ENCODE peak calls at places on chromosomes 12 and 14, in nine cellular contexts. One of them, this sample, is unnamed.
A peak's percentile ranks its signal among the peaks of the same experiment; 100 is the strongest.

GRCh38 chr12:89960607-89961394 is 252.2 kb upstream of the ATP2B1 start:
- DNase-seq in fibroblast of pulmonary artery: peak; percentile 36
- DNase-seq in left lung: no peak
- DNase-seq in nephron progenitor cell: no peak
- DNase-seq in WTC11: no peak
- DNase-seq in dorsolateral prefrontal cortex: no peak
- DNase-seq in tibial nerve: no peak
- DNase-seq in endodermal cell: no peak
- DNase-seq in astrocyte of the spinal cord: no peak
- DNase-seq in this sample: no peak

GRCh38 chr12:96445743-96446655 is 43.4 kb upstream of the CFAP54 start:
- DNase-seq in fibroblast of pulmonary artery: peak; percentile 100
- DNase-seq in left lung: no peak
- DNase-seq in nephron progenitor cell: no peak
- DNase-seq in WTC11: no peak
- DNase-seq in dorsolateral prefrontal cortex: no peak
- DNase-seq in tibial nerve: no peak
- DNase-seq in endodermal cell: no peak
- DNase-seq in astrocyte of the spinal cord: peak; percentile 91
- DNase-seq in this sample: no peak

GRCh38 chr14:54627718-54628345 is 60.9 kb downstream of the SAMD4A start:
- DNase-seq in fibroblast of pulmonary artery: peak; percentile 78
- DNase-seq in left lung: no peak
- DNase-seq in nephron progenitor cell: peak; percentile 46
- DNase-seq in WTC11: no peak
- DNase-seq in dorsolateral prefrontal cortex: no peak
- DNase-seq in tibial nerve: peak; percentile 55
- DNase-seq in endodermal cell: no peak
- DNase-seq in astrocyte of the spinal cord: peak; percentile 78
- DNase-seq in this sample: no peak

GRCh38 chr14:63499701-63500250 is 43.4 kb downstream of the PPP2R5E start:
- DNase-seq in fibroblast of pulmonary artery: peak; percentile 80
- DNase-seq in left lung: no peak
- DNase-seq in nephron progenitor cell: no peak
- DNase-seq in WTC11: no peak
- DNase-seq in dorsolateral prefrontal cortex: no peak
- DNase-seq in tibial nerve: peak; percentile 21
- DNase-seq in endodermal cell: no peak
- DNase-seq in astrocyte of the spinal cord: no peak
- DNase-seq in this sample: no peak

GRCh38 chr14:72515779-72516770 is 377.8 kb downstream of the DPF3 start:
- DNase-seq in fibroblast of pulmonary artery: peak; percentile 70
- DNase-seq in left lung: no peak
- DNase-seq in nephron progenitor cell: peak; percentile 59
- DNase-seq in WTC11: no peak
- DNase-seq in dorsolateral prefrontal cortex: no peak
- DNase-seq in tibial nerve: no peak
- DNase-seq in endodermal cell: peak; percentile 61
- DNase-seq in astrocyte of the spinal cord: peak; percentile 64
- DNase-seq in this sample: no peak

GRCh38 chr14:72907886-72908285 is 14.0 kb upstream of the DPF3 start:
- DNase-seq in fibroblast of pulmonary artery: no peak
- DNase-seq in left lung: no peak
- DNase-seq in nephron progenitor cell: no peak
- DNase-seq in WTC11: no peak
- DNase-seq in dorsolateral prefrontal cortex: no peak
- DNase-seq in tibial nerve: no peak
- DNase-seq in endodermal cell: peak; percentile 63
- DNase-seq in astrocyte of the spinal cord: peak; percentile 86
- DNase-seq in this sample: no peak

GRCh38 chr14:99909500-99910064 is 116.4 kb downstream of the EML1 start:
- DNase-seq in fibroblast of pulmonary artery: no peak
- DNase-seq in left lung: no peak
- DNase-seq in nephron progenitor cell: no peak
- DNase-seq in WTC11: no peak
- DNase-seq in dorsolateral prefrontal cortex: no peak
- DNase-seq in tibial nerve: no peak
- DNase-seq in endodermal cell: no peak
- DNase-seq in astrocyte of the spinal cord: no peak
- DNase-seq in this sample: no peak

GRCh38 chr12:87930033-87930432 is 99.2 kb downstream of the C12orf50 start:
- DNase-seq in fibroblast of pulmonary artery: peak; percentile 58
- DNase-seq in left lung: no peak
- DNase-seq in nephron progenitor cell: no peak
- DNase-seq in WTC11: no peak
- DNase-seq in dorsolateral prefrontal cortex: no peak
- DNase-seq in tibial nerve: no peak
- DNase-seq in endodermal cell: no peak
- DNase-seq in astrocyte of the spinal cord: peak; percentile 78
- DNase-seq in this sample: no peak

GRCh38 chr14:105999361-106000028 is 473.1 kb downstream of the TMEM121 start:
- DNase-seq in fibroblast of pulmonary artery: peak; percentile 0
- DNase-seq in left lung: peak; percentile 61
- DNase-seq in nephron progenitor cell: peak; percentile 13
- DNase-seq in WTC11: peak; percentile 16
- DNase-seq in dorsolateral prefrontal cortex: no peak
- DNase-seq in tibial nerve: no peak
- DNase-seq in endodermal cell: peak; percentile 72
- DNase-seq in astrocyte of the spinal cord: no peak
- DNase-seq in this sample: peak; percentile 25
- TF ChIP-seq CTCF in fibroblast of pulmonary artery: no peak
- TF ChIP-seq CTCF in left lung: peak; percentile 13
- TF ChIP-seq CTCF in nephron progenitor cell: no peak
- TF ChIP-seq CTCF in WTC11: no peak
- TF ChIP-seq CTCF in dorsolateral prefrontal cortex: peak; percentile 47
- TF ChIP-seq CTCF in tibial nerve: no peak
- TF ChIP-seq CTCF in endodermal cell: peak; percentile 46
- TF ChIP-seq CTCF in astrocyte of the spinal cord: peak; percentile 27
- TF ChIP-seq CTCF in this sample: no peak

GRCh38 chr14:34873591-34874385 is 1.4 kb downstream of the BAZ1A start:
- DNase-seq in fibroblast of pulmonary artery: peak; percentile 63
- DNase-seq in left lung: peak; percentile 93
- DNase-seq in nephron progenitor cell: peak; percentile 71
- DNase-seq in WTC11: peak; percentile 78
- DNase-seq in dorsolateral prefrontal cortex: peak; percentile 82
- DNase-seq in tibial nerve: peak; percentile 78
- DNase-seq in endodermal cell: peak; percentile 91
- DNase-seq in astrocyte of the spinal cord: peak; percentile 71
- DNase-seq in this sample: peak; percentile 84
- TF ChIP-seq CTCF in fibroblast of pulmonary artery: no peak
- TF ChIP-seq CTCF in left lung: no peak
- TF ChIP-seq CTCF in nephron progenitor cell: no peak
- TF ChIP-seq CTCF in WTC11: no peak
- TF ChIP-seq CTCF in dorsolateral prefrontal cortex: no peak
- TF ChIP-seq CTCF in tibial nerve: no peak
- TF ChIP-seq CTCF in endodermal cell: peak; percentile 11
- TF ChIP-seq CTCF in astrocyte of the spinal cord: no peak
- TF ChIP-seq CTCF in this sample: no peak

DNA sequence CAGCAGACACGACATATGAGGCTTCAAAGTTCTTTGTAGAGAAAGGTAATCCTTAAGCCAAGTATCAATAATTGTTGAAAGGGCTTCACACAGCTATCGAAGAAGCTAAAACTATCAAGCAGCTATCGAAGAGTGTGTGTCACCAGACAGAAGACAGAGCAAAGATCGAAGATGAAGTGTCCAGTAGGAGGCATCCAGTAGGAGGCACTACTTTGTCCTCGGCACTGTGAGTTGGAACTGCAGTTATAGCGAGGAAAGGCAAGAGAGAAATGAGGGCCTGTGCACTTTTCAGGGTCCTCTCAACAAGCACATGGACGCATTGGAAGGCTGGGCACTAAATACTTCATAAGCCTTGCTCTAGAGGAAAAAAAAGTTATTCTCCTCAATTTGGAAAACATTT is 174.3 kb downstream of the CALM1 start:
- DNase-seq in fibroblast of pulmonary artery: no peak
- DNase-seq in left lung: no peak
- DNase-seq in nephron progenitor cell: no peak
- DNase-seq in WTC11: no peak
- DNase-seq in dorsolateral prefrontal cortex: no peak
- DNase-seq in tibial nerve: no peak
- DNase-seq in endodermal cell: no peak
- DNase-seq in astrocyte of the spinal cord: no peak
- DNase-seq in this sample: no peak
- TF ChIP-seq CTCF in fibroblast of pulmonary artery: no peak
- TF ChIP-seq CTCF in left lung: no peak
- TF ChIP-seq CTCF in nephron progenitor cell: no peak
- TF ChIP-seq CTCF in WTC11: no peak
- TF ChIP-seq CTCF in dorsolateral prefrontal cortex: no peak
- TF ChIP-seq CTCF in tibial nerve: no peak
- TF ChIP-seq CTCF in endodermal cell: peak; percentile 49
- TF ChIP-seq CTCF in astrocyte of the spinal cord: no peak
- TF ChIP-seq CTCF in this sample: no peak

GRCh38 chr12:101876861-101877815 is at the start of gene DRAM1:
- DNase-seq in fibroblast of pulmonary artery: peak; percentile 93
- DNase-seq in left lung: peak; percentile 95
- DNase-seq in nephron progenitor cell: peak; percentile 80
- DNase-seq in WTC11: peak; percentile 83
- DNase-seq in dorsolateral prefrontal cortex: peak; percentile 74
- DNase-seq in tibial nerve: peak; percentile 83
- DNase-seq in endodermal cell: peak; percentile 96
- DNase-seq in astrocyte of the spinal cord: peak; percentile 92
- DNase-seq in this sample: peak; percentile 77
- TF ChIP-seq CTCF in fibroblast of pulmonary artery: no peak
- TF ChIP-seq CTCF in left lung: no peak
- TF ChIP-seq CTCF in nephron progenitor cell: no peak
- TF ChIP-seq CTCF in WTC11: no peak
- TF ChIP-seq CTCF in dorsolateral prefrontal cortex: no peak
- TF ChIP-seq CTCF in tibial nerve: no peak
- TF ChIP-seq CTCF in endodermal cell: peak; percentile 40
- TF ChIP-seq CTCF in astrocyte of the spinal cord: peak; percentile 8
- TF ChIP-seq CTCF in this sample: no peak

DNA sequence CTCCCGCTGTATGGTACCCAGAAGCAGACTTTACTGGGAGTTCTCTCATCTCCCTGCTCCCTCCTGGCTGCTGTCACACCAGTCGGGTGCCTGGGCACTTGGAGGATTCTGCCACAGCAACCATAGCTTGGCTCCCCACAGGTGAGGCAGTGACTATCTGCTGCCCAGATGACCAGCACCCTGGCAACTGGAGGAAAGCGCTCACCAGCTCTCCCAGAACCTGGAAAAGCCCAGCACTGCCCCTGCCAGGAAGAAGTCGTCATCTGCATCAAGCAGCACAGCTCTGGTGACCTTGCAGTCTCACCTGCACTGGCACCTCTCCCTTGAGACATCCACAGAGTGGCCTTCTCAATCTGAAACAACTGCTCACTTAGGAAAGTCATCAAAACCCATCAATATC is 31.9 kb upstream of the TC2N start:
- DNase-seq in fibroblast of pulmonary artery: no peak
- DNase-seq in left lung: no peak
- DNase-seq in nephron progenitor cell: no peak
- DNase-seq in WTC11: peak; percentile 38
- DNase-seq in dorsolateral prefrontal cortex: no peak
- DNase-seq in tibial nerve: no peak
- DNase-seq in endodermal cell: no peak
- DNase-seq in astrocyte of the spinal cord: no peak
- DNase-seq in this sample: no peak
- TF ChIP-seq CTCF in fibroblast of pulmonary artery: no peak
- TF ChIP-seq CTCF in left lung: no peak
- TF ChIP-seq CTCF in nephron progenitor cell: no peak
- TF ChIP-seq CTCF in WTC11: no peak
- TF ChIP-seq CTCF in dorsolateral prefrontal cortex: no peak
- TF ChIP-seq CTCF in tibial nerve: no peak
- TF ChIP-seq CTCF in endodermal cell: peak; percentile 47
- TF ChIP-seq CTCF in astrocyte of the spinal cord: no peak
- TF ChIP-seq CTCF in this sample: no peak

GRCh38 chr12:51424094-51424661 is 453 bp upstream of the SLC4A8 start:
- DNase-seq in fibroblast of pulmonary artery: no peak
- DNase-seq in left lung: no peak
- DNase-seq in nephron progenitor cell: no peak
- DNase-seq in WTC11: no peak
- DNase-seq in dorsolateral prefrontal cortex: no peak
- DNase-seq in tibial nerve: no peak
- DNase-seq in endodermal cell: no peak
- DNase-seq in astrocyte of the spinal cord: no peak
- DNase-seq in this sample: no peak

GRCh38 chr12:51419473-51420228 is 5.0 kb upstream of the SLC4A8 start:
- DNase-seq in fibroblast of pulmonary artery: peak; percentile 20
- DNase-seq in left lung: no peak
- DNase-seq in nephron progenitor cell: no peak
- DNase-seq in WTC11: no peak
- DNase-seq in dorsolateral prefrontal cortex: no peak
- DNase-seq in tibial nerve: no peak
- DNase-seq in endodermal cell: peak; percentile 63
- DNase-seq in astrocyte of the spinal cord: no peak
- DNase-seq in this sample: no peak

GRCh38 chr12:51424662-51425539 is at the start of gene SLC4A8:
- DNase-seq in fibroblast of pulmonary artery: peak; percentile 75
- DNase-seq in left lung: peak; percentile 73
- DNase-seq in nephron progenitor cell: peak; percentile 98
- DNase-seq in WTC11: peak; percentile 99
- DNase-seq in dorsolateral prefrontal cortex: peak; percentile 99
- DNase-seq in tibial nerve: peak; percentile 31
- DNase-seq in endodermal cell: peak; percentile 100
- DNase-seq in astrocyte of the spinal cord: peak; percentile 86
- DNase-seq in this sample: peak; percentile 75

GRCh38 chr12:51417826-51418225 is 6.8 kb upstream of the SLC4A8 start:
- DNase-seq in fibroblast of pulmonary artery: no peak
- DNase-seq in left lung: no peak
- DNase-seq in nephron progenitor cell: no peak
- DNase-seq in WTC11: no peak
- DNase-seq in dorsolateral prefrontal cortex: no peak
- DNase-seq in tibial nerve: no peak
- DNase-seq in endodermal cell: no peak
- DNase-seq in astrocyte of the spinal cord: no peak
- DNase-seq in this sample: no peak

GRCh38 chr12:51421266-51421884 is 3.3 kb upstream of the SLC4A8 start:
- DNase-seq in fibroblast of pulmonary artery: peak; percentile 80
- DNase-seq in left lung: no peak
- DNase-seq in nephron progenitor cell: peak; percentile 61
- DNase-seq in WTC11: peak; percentile 57
- DNase-seq in dorsolateral prefrontal cortex: no peak
- DNase-seq in tibial nerve: peak; percentile 52
- DNase-seq in endodermal cell: peak; percentile 92
- DNase-seq in astrocyte of the spinal cord: peak; percentile 69
- DNase-seq in this sample: no peak
- TF ChIP-seq CTCF in fibroblast of pulmonary artery: peak; percentile 74
- TF ChIP-seq CTCF in left lung: peak; percentile 46
- TF ChIP-seq CTCF in nephron progenitor cell: peak; percentile 72
- TF ChIP-seq CTCF in WTC11: peak; percentile 42
- TF ChIP-seq CTCF in dorsolateral prefrontal cortex: peak; percentile 79
- TF ChIP-seq CTCF in tibial nerve: peak; percentile 35
- TF ChIP-seq CTCF in endodermal cell: peak; percentile 93
- TF ChIP-seq CTCF in astrocyte of the spinal cord: peak; percentile 58
- TF ChIP-seq CTCF in this sample: no peak

DNA sequence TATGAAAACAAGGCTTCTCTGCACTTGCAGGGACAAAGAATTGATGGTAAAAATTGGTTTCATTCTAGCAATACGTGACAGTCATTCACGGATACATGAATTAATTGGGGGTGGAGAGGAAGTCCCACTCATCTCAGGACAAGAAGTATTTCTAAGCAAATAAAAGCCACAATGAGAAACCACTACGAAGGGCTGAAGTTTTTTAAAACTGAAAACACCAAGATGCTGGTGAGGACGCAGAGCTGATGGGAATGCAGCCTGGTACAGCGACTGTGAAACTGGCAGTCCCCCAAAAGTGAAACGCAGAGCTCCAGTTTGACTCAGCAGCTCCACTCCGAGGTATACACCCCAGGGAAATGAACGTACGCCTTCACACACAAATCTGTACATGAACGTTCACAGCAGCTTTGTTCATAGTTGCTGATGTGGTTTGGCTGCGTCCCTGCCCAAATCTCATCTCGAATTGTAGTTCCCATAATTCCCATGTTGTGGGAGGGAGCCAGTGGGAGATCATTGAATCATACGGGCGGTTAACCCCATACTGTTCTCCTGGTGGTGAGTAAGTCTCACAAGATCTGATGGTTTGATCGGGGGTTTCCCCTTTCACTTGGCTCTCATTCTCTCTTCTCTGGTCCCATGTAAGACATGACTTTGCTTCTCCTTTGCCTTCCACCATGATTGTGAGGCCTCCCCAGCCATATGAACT is 89.0 kb downstream of the SCARB1 start:
- DNase-seq in fibroblast of pulmonary artery: peak; percentile 96
- DNase-seq in left lung: no peak
- DNase-seq in nephron progenitor cell: no peak
- DNase-seq in WTC11: no peak
- DNase-seq in dorsolateral prefrontal cortex: peak; percentile 82
- DNase-seq in tibial nerve: peak; percentile 63
- DNase-seq in endodermal cell: no peak
- DNase-seq in astrocyte of the spinal cord: peak; percentile 99
- DNase-seq in this sample: peak; percentile 48
- TF ChIP-seq CTCF in fibroblast of pulmonary artery: peak; percentile 5
- TF ChIP-seq CTCF in left lung: no peak
- TF ChIP-seq CTCF in nephron progenitor cell: no peak
- TF ChIP-seq CTCF in WTC11: no peak
- TF ChIP-seq CTCF in dorsolateral prefrontal cortex: no peak
- TF ChIP-seq CTCF in tibial nerve: no peak
- TF ChIP-seq CTCF in endodermal cell: no peak
- TF ChIP-seq CTCF in astrocyte of the spinal cord: peak; percentile 7
- TF ChIP-seq CTCF in this sample: no peak

This sample was measured in activated B cell treated with CpG ODN at 0.5 μM for 24 hours.